ENCODE peak calls at places on chromosomes 1 and 21, in eight cellular contexts. D is prostate gland; Y is OCI-LY7; B is CD8-positive, alpha-beta T cell; M is GM06990; P is endodermal cell; F is upper lobe of right lung; I is GM12865. O is an unnamed sample.

GRCh38 chr21:44303490-44303981 is 3.7 kb downstream of the PFKL start:
- DNase-seq in M (no peak), Y (peak), I (no peak), F (no peak), P (no peak), B (no peak), D (no peak), O (no peak)

GRCh38 chr1:235739124-235739523 is 89.5 kb upstream of the GNG4 start:
- DNase-seq in P (no peak), I (no peak), F (no peak), D (peak), Y (no peak), B (no peak), M (no peak), O (no peak)

GRCh38 chr1:227740401-227740960 is 5.2 kb downstream of the SNAP47 start:
- DNase-seq in P (no peak), I (no peak), D (no peak), F (no peak), M (no peak), Y (no peak), B (no peak), O (no peak)

GRCh38 chr1:202122639-202123335 is at the start of gene GPR37L1:
- DNase-seq in M (no peak), F (peak), D (no peak), P (peak), I (no peak), B (no peak), Y (no peak), O (no peak)

GRCh38 chr1:205963352-205963751 is 20.1 kb upstream of the SLC26A9 start:
- DNase-seq in M (no peak), Y (no peak), I (no peak), P (no peak), D (no peak), B (no peak), F (peak), O (no peak)

GRCh38 chr1:158176399-158176798 is 4.3 kb upstream of the CD1D start:
- DNase-seq in M (no peak), D (no peak), F (no peak), P (no peak), I (no peak), Y (peak), B (no peak), O (no peak)

GRCh38 chr1:8396083-8396911 is 78.4 kb downstream of the SLC45A1 start:
- DNase-seq in D (no peak), P (no peak), B (no peak), M (no peak), I (no peak), F (no peak), Y (no peak), O (no peak)

GRCh38 chr1:56029329-56030003 is 549.9 kb downstream of the PLPP3 start:
- DNase-seq in M (peak), D (no peak), Y (no peak), B (no peak), I (peak), P (no peak), F (no peak), O (peak)

GRCh38 chr1:216926681-216927080 is 203.5 kb upstream of the ESRRG start:
- DNase-seq in I (no peak), B (no peak), P (no peak), D (no peak), F (no peak), Y (no peak), M (no peak), O (no peak)

GRCh38 chr21:40841524-40842196 is 5.3 kb downstream of the DSCAM start:
- DNase-seq in D (peak), Y (no peak), B (no peak), F (peak), I (peak), P (peak), M (no peak), O (no peak)

GRCh38 chr1:7827134-7827955 is 25.5 kb downstream of the UTS2 start:
- DNase-seq in P (no peak), B (peak), F (no peak), I (no peak), M (no peak), Y (peak), D (no peak), O (no peak)

GRCh38 chr1:28329395-28330153 is 734 bp downstream of the MED18 start:
- DNase-seq in D (no peak), Y (peak), M (peak), B (no peak), P (peak), I (peak), F (peak), O (no peak)

GRCh38 chr1:81802601-81803422 is 2.1 kb downstream of the ADGRL2 start:
- DNase-seq in P (peak), F (peak), I (peak), B (no peak), Y (no peak), D (peak), M (peak), O (no peak)

GRCh38 chr1:168085401-168085872 is 51.3 kb downstream of the GPR161 start:
- DNase-seq in Y (no peak), F (no peak), M (no peak), I (no peak), P (no peak), B (peak), D (peak), O (no peak)

GRCh38 chr21:46385846-46386725 is 62.1 kb downstream of the PCNT start:
- DNase-seq in I (no peak), F (no peak), B (no peak), Y (no peak), D (no peak), P (no peak), M (no peak), O (no peak)

GRCh38 chr21:46388896-46389295 is 64.9 kb downstream of the PCNT start:
- DNase-seq in B (no peak), P (no peak), M (no peak), F (no peak), Y (no peak), D (no peak), I (no peak), O (no peak)

GRCh38 chr21:46390603-46391545 is 66.9 kb downstream of the PCNT start:
- DNase-seq in P (no peak), I (no peak), Y (no peak), D (no peak), M (no peak), F (no peak), B (no peak), O (no peak)

GRCh38 chr21:46386726-46387073 is 62.7 kb downstream of the PCNT start:
- DNase-seq in M (no peak), Y (no peak), B (no peak), I (no peak), F (no peak), D (no peak), P (no peak), O (no peak)

GRCh38 chr21:46388206-46388880 is 64.4 kb downstream of the PCNT start:
- DNase-seq in I (no peak), D (no peak), F (no peak), M (no peak), B (no peak), Y (no peak), P (no peak), O (no peak)
- H3K4me3 ChIP-seq in I (no peak), D (no peak), F (no peak), M (no peak), B (no peak), Y (no peak), P (no peak), O (no peak)

DNA sequence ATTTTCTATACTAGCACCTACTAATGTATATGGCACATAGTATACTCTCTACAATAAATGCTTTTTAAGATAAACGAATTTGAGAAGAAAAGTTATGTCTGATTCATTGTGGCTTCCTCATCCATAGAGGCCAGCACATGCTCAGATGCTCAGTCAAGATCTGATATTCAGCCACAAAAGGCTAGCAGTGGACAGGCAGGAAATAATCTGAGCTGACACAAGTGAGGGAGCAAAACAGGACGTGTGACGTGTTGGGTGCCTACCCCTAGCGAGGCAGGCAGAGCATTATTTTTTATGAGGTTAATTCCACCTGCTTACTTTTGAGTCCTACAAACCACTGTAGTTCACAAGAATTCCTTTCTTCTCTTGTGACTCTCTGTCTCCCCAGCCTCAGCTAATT is 550.9 kb downstream of the SMYD3 start:
- DNase-seq in D (no peak), Y (peak), F (no peak), P (no peak), M (no peak), I (no peak), B (peak), O (no peak)
- H3K4me3 ChIP-seq in D (no peak), Y (no peak), F (no peak), P (no peak), M (no peak), I (no peak), B (no peak), O (no peak)

GRCh38 chr1:155961937-155962336 is 16.4 kb downstream of the ARHGEF2 start:
- DNase-seq in I (peak), F (no peak), D (no peak), Y (no peak), M (no peak), P (peak), B (no peak), O (no peak)
- H3K4me3 ChIP-seq in I (no peak), F (no peak), D (no peak), Y (no peak), M (no peak), P (no peak), B (no peak), O (no peak)

GRCh38 chr21:39040494-39041110 is 142.6 kb downstream of the PSMG1 start:
- DNase-seq in Y (no peak), B (no peak), D (no peak), F (no peak), I (no peak), M (no peak), P (no peak), O (no peak)

GRCh38 chr21:39033878-39034589 is 149.2 kb downstream of the PSMG1 start:
- DNase-seq in Y (no peak), B (no peak), P (no peak), D (peak), I (no peak), M (no peak), F (peak), O (no peak)

GRCh38 chr21:39034590-39035536 is 148.4 kb downstream of the PSMG1 start:
- DNase-seq in F (no peak), Y (no peak), B (no peak), D (no peak), M (no peak), P (no peak), I (no peak), O (no peak)

GRCh38 chr21:39037807-39038405 is 145.3 kb downstream of the PSMG1 start:
- DNase-seq in P (peak), D (no peak), M (no peak), Y (no peak), F (no peak), I (no peak), B (no peak), O (no peak)

GRCh38 chr21:39036581-39036980 is 146.7 kb downstream of the PSMG1 start:
- DNase-seq in B (no peak), Y (no peak), M (no peak), P (no peak), D (no peak), F (no peak), I (no peak), O (no peak)
- H3K4me3 ChIP-seq in B (no peak), Y (no peak), M (no peak), P (no peak), D (no peak), F (no peak), I (no peak), O (no peak)

GRCh38 chr1:116571215-116571919 is 541 bp upstream of the CD58 start:
- DNase-seq in D (no peak), I (no peak), M (no peak), B (no peak), F (no peak), Y (no peak), P (peak), O (no peak)

GRCh38 chr1:116573388-116574100 is 2.7 kb upstream of the CD58 start:
- DNase-seq in P (no peak), I (no peak), F (no peak), B (no peak), D (no peak), Y (no peak), M (no peak), O (no peak)

GRCh38 chr1:116572079-116572478 is 1.3 kb upstream of the CD58 start:
- DNase-seq in M (no peak), F (no peak), B (no peak), I (no peak), P (no peak), Y (no peak), D (no peak), O (no peak)

GRCh38 chr1:116572771-116573170 is 1.9 kb upstream of the CD58 start:
- DNase-seq in P (no peak), M (no peak), I (no peak), Y (no peak), B (no peak), F (no peak), D (no peak), O (no peak)

DNA sequence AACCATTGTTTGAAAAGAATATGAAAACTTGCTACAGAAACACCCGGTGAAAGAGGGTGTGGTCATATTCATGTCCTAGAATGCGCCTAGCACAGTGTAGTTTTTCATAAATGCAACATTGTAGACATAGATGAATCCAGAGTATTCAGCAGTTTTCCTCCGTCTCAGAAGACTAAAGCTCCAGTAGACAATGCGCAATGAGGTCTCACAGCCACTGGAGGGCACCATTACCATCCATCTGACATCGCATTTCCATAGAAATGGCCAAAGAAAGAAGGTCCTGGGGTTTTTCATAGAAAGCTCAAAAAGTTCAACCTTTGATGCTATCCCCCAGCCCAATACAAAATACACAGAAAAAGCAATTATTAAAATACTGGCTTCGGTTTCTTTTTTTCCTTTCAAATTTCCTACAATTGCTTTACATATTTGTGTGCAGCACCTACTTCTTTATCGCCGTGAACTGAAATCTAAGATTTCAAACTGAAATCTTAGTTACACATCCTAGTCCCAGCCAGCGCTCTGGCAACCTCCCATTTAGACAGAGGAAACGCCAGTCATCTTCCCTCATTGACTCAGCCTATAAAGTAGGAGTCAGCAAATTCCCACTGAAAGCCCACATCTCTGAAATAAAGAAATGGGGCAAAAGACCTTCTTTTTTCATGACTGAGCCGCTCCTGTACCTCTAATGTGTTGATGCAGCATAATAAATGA is 3.9 kb upstream of the CD58 start:
- DNase-seq in M (no peak), F (no peak), B (peak), I (peak), Y (peak), D (peak), P (peak), O (peak)
- H3K4me3 ChIP-seq in M (no peak), F (no peak), B (no peak), I (no peak), Y (no peak), D (no peak), P (no peak), O (no peak)

DNA sequence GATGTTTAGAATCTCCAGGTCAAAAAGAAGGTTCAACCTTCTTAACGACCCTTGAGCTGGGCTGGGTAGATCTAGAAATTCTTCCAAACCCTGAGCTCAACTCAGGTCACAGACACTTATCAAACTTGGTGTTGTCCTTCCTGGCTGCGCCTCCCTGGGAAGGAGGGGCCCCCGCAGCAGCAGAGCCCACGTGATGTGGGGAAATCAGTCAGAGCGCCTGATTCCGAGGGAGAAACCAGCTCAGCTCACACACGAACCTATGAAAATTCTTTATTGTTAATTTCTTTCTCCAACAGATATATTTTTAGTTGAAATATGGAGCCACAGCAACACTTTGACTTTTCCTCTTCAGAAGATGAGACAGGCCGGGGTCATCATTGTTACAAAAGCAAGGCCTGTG is 24.3 kb upstream of the CLSTN1 start:
- DNase-seq in Y (no peak), M (no peak), P (no peak), F (no peak), I (no peak), D (peak), B (no peak), O (no peak)
- H3K4me3 ChIP-seq in Y (no peak), M (no peak), P (no peak), F (no peak), I (no peak), D (no peak), B (no peak), O (no peak)

O was measured in Jurkat, Clone E6-1.